ENCODE peak calls at places on chromosomes 12 and 14, in eight cellular contexts. O, F, R, T, L, I, Z and N are unnamed samples.

GRCh38 chr12:1913377-1914115 is 4.9 kb downstream of the CACNA2D4 start:
- DNase-seq in O (no peak), F (peak), R (peak), T (no peak), L (no peak), I (no peak), Z (no peak), N (no peak)

GRCh38 chr12:91984571-91984970 is 161.1 kb downstream of the BTG1 start:
- DNase-seq in O (no peak), F (no peak), R (no peak), T (no peak), L (no peak), I (no peak), Z (peak), N (no peak)

GRCh38 chr14:65312859-65313258 is 99.7 kb upstream of the FUT8 start:
- DNase-seq in O (no peak), F (no peak), R (no peak), T (no peak), L (no peak), I (no peak), Z (no peak), N (no peak)

GRCh38 chr12:28963554-28963953 is 185.5 kb upstream of the FAR2 start:
- DNase-seq in O (no peak), F (no peak), R (no peak), T (no peak), L (peak), I (no peak), Z (peak), N (peak)

GRCh38 chr12:45477526-45477925 is 252.0 kb upstream of the ARID2 start:
- DNase-seq in O (no peak), F (no peak), R (no peak), T (no peak), L (no peak), I (no peak), Z (no peak), N (peak)

GRCh38 chr14:103561381-103562134 is 899 bp downstream of the BAG5 start:
- DNase-seq in O (no peak), F (peak), R (peak), T (no peak), L (no peak), I (peak), Z (peak), N (peak)

GRCh38 chr12:80183939-80184338 is 84.6 kb downstream of the OTOGL start:
- DNase-seq in O (no peak), F (no peak), R (no peak), T (no peak), L (no peak), I (no peak), Z (peak), N (peak)

GRCh38 chr14:103155013-103155412 is 31.8 kb downstream of the TNFAIP2 start:
- DNase-seq in O (peak), F (peak), R (peak), T (no peak), L (peak), I (peak), Z (peak), N (peak)

GRCh38 chr12:122825773-122826724 is 9.2 kb upstream of the HIP1R start:
- DNase-seq in O (no peak), F (no peak), R (no peak), T (no peak), L (no peak), I (no peak), Z (no peak), N (no peak)

GRCh38 chr14:76863724-76864407 is 37.7 kb downstream of the LRRC74A start:
- DNase-seq in O (no peak), F (peak), R (no peak), T (no peak), L (no peak), I (peak), Z (no peak), N (no peak)

GRCh38 chr14:80955434-80955939 is at the start of gene TSHR:
- DNase-seq in O (no peak), F (no peak), R (no peak), T (no peak), L (no peak), I (peak), Z (no peak), N (no peak)

GRCh38 chr14:90397401-90398314 is 829 bp downstream of the CALM1 start:
- DNase-seq in O (peak), F (peak), R (peak), T (no peak), L (no peak), I (peak), Z (peak), N (peak)

GRCh38 chr12:62799766-62800406 is 135.1 kb downstream of the PPM1H start:
- DNase-seq in O (no peak), F (no peak), R (no peak), T (no peak), L (no peak), I (no peak), Z (no peak), N (no peak)

GRCh38 chr12:20445693-20446092 is 77.4 kb downstream of the PDE3A start:
- DNase-seq in O (no peak), F (no peak), R (no peak), T (no peak), L (no peak), I (no peak), Z (no peak), N (no peak)

GRCh38 chr12:113391145-113391544 is 12.5 kb downstream of the SDS start:
- DNase-seq in O (no peak), F (no peak), R (no peak), T (no peak), L (no peak), I (no peak), Z (no peak), N (no peak)

GRCh38 chr14:36605506-36605857 is 23.1 kb upstream of the NKX2-8 start:
- DNase-seq in O (no peak), F (no peak), R (no peak), T (no peak), L (no peak), I (no peak), Z (no peak), N (peak)

GRCh38 chr12:68483592-68484373 is 126.9 kb upstream of the RAP1B start:
- DNase-seq in O (no peak), F (no peak), R (no peak), T (peak), L (no peak), I (no peak), Z (peak), N (peak)

GRCh38 chr12:12870454-12870853 is 20.9 kb upstream of the GPRC5A start:
- DNase-seq in O (no peak), F (no peak), R (peak), T (peak), L (peak), I (no peak), Z (peak), N (peak)

GRCh38 chr12:122944588-122944987 is 21.7 kb downstream of the ABCB9 start:
- DNase-seq in O (no peak), F (no peak), R (no peak), T (no peak), L (peak), I (no peak), Z (peak), N (peak)

GRCh38 chr14:23054000-23054811 is 3.1 kb downstream of the CDH24 start:
- DNase-seq in O (no peak), F (no peak), R (peak), T (no peak), L (no peak), I (peak), Z (no peak), N (no peak)
- TF ChIP-seq CTCF in O (no peak), F (no peak), R (no peak), T (peak), L (peak), I (peak), Z (peak), N (no peak)

GRCh38 chr14:95155044-95155443 is 2.3 kb downstream of the DICER1 start:
- DNase-seq in O (no peak), F (no peak), R (no peak), T (no peak), L (no peak), I (no peak), Z (no peak), N (no peak)

GRCh38 chr14:95157987-95158712 is 821 bp upstream of the DICER1 start:
- DNase-seq in O (no peak), F (no peak), R (no peak), T (no peak), L (no peak), I (no peak), Z (no peak), N (no peak)

GRCh38 chr14:95156765-95157194 is 549 bp downstream of the DICER1 start:
- DNase-seq in O (no peak), F (peak), R (peak), T (no peak), L (no peak), I (peak), Z (no peak), N (peak)

GRCh38 chr14:95156153-95156764 is 1.1 kb downstream of the DICER1 start:
- DNase-seq in O (peak), F (no peak), R (no peak), T (no peak), L (no peak), I (no peak), Z (no peak), N (peak)

GRCh38 chr14:95157195-95157986 is at the start of gene DICER1:
- DNase-seq in O (peak), F (peak), R (peak), T (peak), L (peak), I (peak), Z (peak), N (peak)
- TF ChIP-seq CTCF in O (no peak), F (no peak), R (no peak), T (no peak), L (no peak), I (no peak), Z (no peak), N (no peak)

GRCh38 chr12:121352053-121353018 is at the start of gene ANAPC5:
- DNase-seq in O (peak), F (peak), R (peak), T (peak), L (peak), I (peak), Z (peak), N (peak)
- TF ChIP-seq CTCF in O (no peak), F (no peak), R (no peak), T (no peak), L (no peak), I (peak), Z (no peak), N (no peak)

GRCh38 chr14:66404051-66404450 is 82.1 kb upstream of the CCDC196 start:
- DNase-seq in O (no peak), F (no peak), R (no peak), T (no peak), L (no peak), I (no peak), Z (no peak), N (no peak)

GRCh38 chr14:66398437-66398836 is 87.7 kb upstream of the CCDC196 start:
- DNase-seq in O (no peak), F (no peak), R (no peak), T (no peak), L (no peak), I (no peak), Z (no peak), N (no peak)

GRCh38 chr14:66403183-66403582 is 83.0 kb upstream of the CCDC196 start:
- DNase-seq in O (no peak), F (no peak), R (no peak), T (no peak), L (no peak), I (no peak), Z (peak), N (peak)

GRCh38 chr14:66405158-66405557 is 81.0 kb upstream of the CCDC196 start:
- DNase-seq in O (no peak), F (no peak), R (no peak), T (no peak), L (no peak), I (no peak), Z (peak), N (no peak)

GRCh38 chr14:66401447-66402095 is 84.6 kb upstream of the CCDC196 start:
- DNase-seq in O (no peak), F (no peak), R (no peak), T (no peak), L (no peak), I (no peak), Z (no peak), N (peak)
- TF ChIP-seq CTCF in O (peak), F (no peak), R (no peak), T (peak), L (peak), I (peak), Z (peak), N (peak)

GRCh38 chr14:24273422-24273998 is 2.1 kb upstream of the RABGGTA start:
- DNase-seq in O (no peak), F (no peak), R (no peak), T (no peak), L (no peak), I (no peak), Z (no peak), N (peak)
- TF ChIP-seq CTCF in O (no peak), F (no peak), R (no peak), T (no peak), L (no peak), I (no peak), Z (peak), N (no peak)

DNA sequence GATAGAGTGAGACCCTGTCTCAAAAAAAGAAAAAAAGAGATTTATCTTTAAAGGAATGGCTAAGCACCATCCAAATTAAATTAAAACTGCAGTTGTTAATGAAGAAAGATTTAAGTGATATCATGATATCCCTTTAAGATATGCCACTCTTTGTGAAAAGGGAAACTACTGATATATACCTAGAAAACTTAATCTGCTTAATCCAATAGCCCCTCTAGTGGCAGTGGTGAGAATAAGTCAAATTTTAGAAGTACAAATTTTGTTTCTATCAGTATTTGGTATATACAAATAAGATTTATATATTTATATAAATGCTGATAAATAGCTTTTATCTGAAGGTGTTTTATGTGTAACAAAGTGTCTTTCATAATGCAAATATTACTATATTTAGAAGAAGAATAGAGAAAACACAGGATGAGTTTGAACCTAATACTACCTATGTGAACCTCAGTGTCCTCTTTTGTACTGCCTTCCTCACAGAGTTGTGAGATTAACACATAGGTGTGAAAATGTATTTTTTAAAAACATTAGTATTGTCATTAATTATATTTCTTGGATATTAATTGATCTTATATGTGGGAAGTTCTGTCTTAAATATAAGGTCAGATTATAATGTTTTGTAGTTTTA is 51.4 kb upstream of the GARIN2 start:
- DNase-seq in O (no peak), F (no peak), R (no peak), T (no peak), L (no peak), I (no peak), Z (peak), N (peak)
- TF ChIP-seq CTCF in O (peak), F (no peak), R (no peak), T (peak), L (peak), I (peak), Z (peak), N (peak)

GRCh38 chr12:115953450-115953849 is 324.0 kb downstream of the MED13L start:
- DNase-seq in O (no peak), F (no peak), R (no peak), T (no peak), L (no peak), I (no peak), Z (no peak), N (no peak)

GRCh38 chr12:115950959-115951358 is 326.5 kb downstream of the MED13L start:
- DNase-seq in O (no peak), F (no peak), R (no peak), T (no peak), L (no peak), I (no peak), Z (no peak), N (no peak)

GRCh38 chr12:115956236-115956635 is 321.3 kb downstream of the MED13L start:
- DNase-seq in O (no peak), F (no peak), R (no peak), T (no peak), L (no peak), I (no peak), Z (no peak), N (no peak)

GRCh38 chr12:115949675-115950074 is 327.8 kb downstream of the MED13L start:
- DNase-seq in O (no peak), F (no peak), R (no peak), T (no peak), L (no peak), I (no peak), Z (no peak), N (no peak)

DNA sequence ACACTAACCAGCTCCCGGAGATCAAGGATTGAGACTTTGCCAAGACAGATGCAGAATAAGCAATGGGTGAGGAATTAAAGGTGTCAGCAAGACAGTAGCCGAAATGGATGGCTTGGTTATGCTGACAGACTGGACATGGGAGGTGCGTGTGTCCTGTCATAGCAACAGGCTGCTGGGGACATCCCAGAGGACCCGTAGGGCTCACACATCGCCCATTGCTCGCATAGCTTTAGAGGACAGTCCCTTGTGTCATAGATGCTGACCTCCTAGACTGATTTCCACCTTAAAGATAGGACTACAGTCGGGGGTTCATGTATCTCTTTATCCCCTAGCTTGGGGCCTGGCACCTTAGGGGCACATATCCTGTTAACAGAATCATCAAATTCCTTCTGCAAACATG is 324.5 kb downstream of the MED13L start:
- DNase-seq in O (no peak), F (no peak), R (no peak), T (no peak), L (no peak), I (no peak), Z (no peak), N (no peak)
- TF ChIP-seq CTCF in O (no peak), F (no peak), R (no peak), T (no peak), L (no peak), I (no peak), Z (no peak), N (no peak)

DNA sequence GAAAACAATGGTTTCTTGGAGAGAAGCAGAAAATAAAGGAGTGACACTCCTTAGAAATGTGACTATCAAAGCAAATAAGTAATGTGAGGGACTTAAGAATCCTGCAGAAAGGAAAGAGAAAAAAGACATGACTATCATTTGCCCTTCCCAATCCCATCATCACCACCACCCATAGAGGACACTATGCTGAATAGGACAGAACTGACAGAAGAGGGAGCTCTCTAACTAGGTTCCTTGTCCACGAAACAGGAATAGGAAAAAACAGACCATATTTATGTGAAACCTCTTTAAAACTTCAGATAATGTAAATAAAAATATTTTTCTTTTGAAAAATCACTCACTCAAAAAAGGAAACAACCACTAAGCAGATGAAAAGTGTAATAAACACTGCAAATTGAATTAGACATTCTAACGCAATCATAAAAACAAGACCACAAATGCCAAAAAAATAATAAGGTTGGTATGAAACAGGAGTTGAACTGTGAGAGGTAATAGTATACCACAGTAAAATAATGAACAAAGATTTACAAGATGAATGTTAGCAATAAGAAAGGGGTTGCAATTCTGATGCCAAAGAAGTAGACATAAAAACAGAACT is 24.1 kb downstream of the KLRD1 start:
- DNase-seq in O (no peak), F (no peak), R (no peak), T (no peak), L (peak), I (no peak), Z (peak), N (peak)
- TF ChIP-seq CTCF in O (peak), F (peak), R (no peak), T (peak), L (peak), I (peak), Z (peak), N (peak)